ENCODE peak calls at places on chromosomes 7 and 10, in ten cellular contexts. G, X, V, S, N, R, U, O, K and C are unnamed samples.

GRCh38 chr7:36747969-36748574 is 23.8 kb upstream of the AOAH start:
- DNase-seq in G (no peak), X (no peak), V (no peak), S (no peak), N (no peak), R (no peak), U (no peak), O (no peak), K (no peak), C (no peak)

GRCh38 chr7:101164071-101164840 is 1.1 kb downstream of the VGF start:
- DNase-seq in G (no peak), X (no peak), V (peak; percentile 38), S (no peak), N (peak; percentile 34), R (peak; percentile 83), U (no peak), O (peak; percentile 85), K (no peak), C (peak; percentile 76)

GRCh38 chr7:114689391-114689790 is 232.5 kb upstream of the MDFIC start:
- DNase-seq in G (no peak), X (no peak), V (no peak), S (no peak), N (no peak), R (peak; percentile 40), U (no peak), O (no peak), K (no peak), C (no peak)

GRCh38 chr10:118730699-118731456 is 23.9 kb downstream of the CACUL1 start:
- DNase-seq in G (no peak), X (no peak), V (no peak), S (no peak), N (no peak), R (no peak), U (no peak), O (no peak), K (no peak), C (no peak)

GRCh38 chr7:74454059-74454947 is 597 bp downstream of the GTF2IRD1 start:
- DNase-seq in G (no peak), X (no peak), V (no peak), S (peak; percentile 17), N (no peak), R (no peak), U (no peak), O (peak; percentile 71), K (no peak), C (no peak)

GRCh38 chr7:117259626-117260025 is 63.2 kb downstream of the WNT2 start:
- DNase-seq in G (no peak), X (no peak), V (no peak), S (no peak), N (no peak), R (no peak), U (no peak), O (no peak), K (no peak), C (no peak)

GRCh38 chr7:16028103-16028502 is 341.6 kb upstream of the MEOX2 start:
- DNase-seq in G (no peak), X (no peak), V (peak; percentile 85), S (no peak), N (no peak), R (peak; percentile 11), U (no peak), O (no peak), K (no peak), C (no peak)

GRCh38 chr7:43768201-43768893 is 9.9 kb downstream of the BLVRA start:
- DNase-seq in G (no peak), X (no peak), V (no peak), S (no peak), N (no peak), R (no peak), U (no peak), O (no peak), K (no peak), C (no peak)

GRCh38 chr10:96919785-96920425 is 87.8 kb downstream of the LCOR start:
- DNase-seq in G (no peak), X (no peak), V (no peak), S (no peak), N (no peak), R (no peak), U (no peak), O (no peak), K (no peak), C (no peak)

GRCh38 chr10:49370326-49371100 is 25.4 kb downstream of the DRGX start:
- DNase-seq in G (no peak), X (no peak), V (no peak), S (no peak), N (no peak), R (no peak), U (peak; percentile 62), O (no peak), K (no peak), C (no peak)

DNA sequence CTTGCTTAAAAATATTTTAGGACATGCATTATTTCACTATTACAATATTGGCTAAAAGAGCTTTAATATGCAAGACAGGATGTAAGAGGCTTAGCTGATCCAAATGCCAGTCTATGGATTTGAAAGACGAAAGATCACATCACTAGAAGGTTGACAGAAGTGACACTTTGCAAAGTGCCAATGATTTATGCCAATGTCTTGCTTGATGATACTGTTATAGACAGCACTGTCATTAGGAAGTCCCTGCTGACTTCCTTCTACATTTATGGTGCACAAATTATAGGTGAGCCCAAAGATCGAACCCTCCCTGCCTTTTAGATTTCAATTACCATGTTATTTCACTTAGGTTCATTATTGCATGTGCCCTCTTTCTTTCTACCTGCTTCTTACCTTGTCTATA is 100.0 kb upstream of the SKAP2 start:
- DNase-seq in G (no peak), X (no peak), V (no peak), S (no peak), N (no peak), R (no peak), U (no peak), O (no peak), K (no peak), C (no peak)
- TF ChIP-seq CTCF in G (no peak), X (no peak), V (no peak), S (no peak), N (no peak), R (no peak), U (no peak), O (no peak), K (no peak), C (no peak)

GRCh38 chr10:17123961-17124360 is 5.7 kb downstream of the CUBN start:
- DNase-seq in G (no peak), X (no peak), V (no peak), S (no peak), N (no peak), R (no peak), U (no peak), O (no peak), K (no peak), C (no peak)

GRCh38 chr10:17119845-17120244 is 9.8 kb downstream of the CUBN start:
- DNase-seq in G (no peak), X (no peak), V (no peak), S (no peak), N (no peak), R (no peak), U (no peak), O (no peak), K (no peak), C (no peak)

GRCh38 chr10:17123062-17123661 is 6.4 kb downstream of the CUBN start:
- DNase-seq in G (no peak), X (no peak), V (no peak), S (no peak), N (no peak), R (no peak), U (no peak), O (no peak), K (no peak), C (no peak)

GRCh38 chr10:17120711-17121110 is 8.9 kb downstream of the CUBN start:
- DNase-seq in G (no peak), X (no peak), V (no peak), S (no peak), N (no peak), R (no peak), U (no peak), O (no peak), K (no peak), C (no peak)

DNA sequence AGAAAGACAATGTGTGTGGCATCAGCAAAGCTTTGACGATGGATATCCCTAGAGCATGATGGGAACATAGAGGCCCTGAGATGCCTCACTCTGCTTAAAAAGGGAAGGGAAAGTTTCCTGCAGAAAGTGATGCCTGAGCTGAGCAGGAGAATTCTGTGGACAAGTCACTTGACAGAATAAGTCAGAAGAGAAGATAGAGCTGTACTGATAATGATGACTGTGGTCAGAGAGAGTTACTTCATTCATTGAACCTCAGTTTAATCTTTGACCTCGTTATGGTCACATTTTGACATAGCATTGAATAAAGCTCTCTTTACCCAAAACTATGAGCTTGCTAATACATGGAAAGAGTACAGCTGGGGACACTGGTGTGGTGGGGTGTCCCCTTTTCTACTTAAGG is 7.6 kb downstream of the CUBN start:
- DNase-seq in G (no peak), X (no peak), V (no peak), S (no peak), N (no peak), R (no peak), U (no peak), O (no peak), K (no peak), C (no peak)
- H3K4me3 ChIP-seq in G (no peak overlapping the region), X (no peak overlapping the region), V (no peak overlapping the region), S (no peak overlapping the region), N (no peak overlapping the region), R (no peak overlapping the region), U (no peak overlapping the region), O (no peak overlapping the region), K (no peak overlapping the region), C (no peak overlapping the region)

DNA sequence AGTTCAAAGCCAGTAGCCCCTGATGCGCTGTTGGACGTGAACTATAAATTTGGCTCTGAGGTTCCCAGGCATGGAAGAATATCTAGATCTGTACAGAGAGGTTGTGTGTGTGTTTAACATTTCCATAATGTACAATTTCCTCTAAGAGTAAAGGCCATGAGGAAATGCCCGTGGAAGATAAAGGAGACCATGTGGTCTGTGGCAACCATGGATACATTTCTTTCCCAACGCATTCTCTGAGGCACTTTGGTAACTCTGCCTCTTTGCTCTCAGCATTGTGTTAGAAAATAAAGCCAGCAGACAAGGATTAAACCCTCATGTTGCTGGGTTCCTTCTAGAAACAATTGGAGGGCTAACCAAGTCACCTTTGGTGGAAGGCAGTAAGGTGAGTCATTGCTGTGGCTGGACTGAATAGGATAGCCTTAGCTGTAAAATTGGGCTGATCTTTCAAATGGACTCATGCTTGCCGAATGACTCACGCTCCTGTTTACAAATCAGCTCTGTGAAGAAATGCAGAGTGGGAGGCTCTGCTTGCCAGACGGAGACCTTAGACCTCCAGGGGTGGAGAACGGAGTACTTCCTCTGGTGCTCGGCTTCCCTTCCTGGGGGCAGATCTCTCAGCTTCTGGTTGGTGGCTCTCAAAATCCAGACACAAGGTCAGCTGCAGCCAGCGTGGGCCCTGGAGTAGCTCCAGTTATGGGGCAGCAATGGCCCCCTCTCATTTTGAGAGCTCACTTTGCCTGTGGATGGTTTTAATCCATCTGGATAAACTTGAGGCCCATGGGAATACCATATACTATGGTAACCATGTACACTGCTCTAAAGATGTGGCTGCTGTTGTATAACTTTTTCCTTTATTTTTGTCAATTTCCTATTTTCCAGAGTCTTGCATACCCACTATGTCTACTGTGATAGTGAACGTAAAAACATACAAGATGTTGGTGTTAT is 137.3 kb downstream of the TCF7L2 start:
- DNase-seq in G (peak; percentile 80), X (no peak), V (peak; percentile 99), S (peak; percentile 61), N (peak; percentile 66), R (peak; percentile 62), U (no peak), O (no peak), K (peak; percentile 100), C (no peak)
- TF ChIP-seq POLR2AphosphoS5 in G (peak; percentile 55), X (peak; percentile 89), V (peak; percentile 86), S (no peak), N (peak; percentile 95), R (peak; percentile 15), U (peak; percentile 61), O (no peak), K (peak; percentile 83), C (peak; percentile 60)

GRCh38 chr10:13797171-13797570 is 210.4 kb downstream of the PRPF18 start:
- DNase-seq in G (no peak), X (no peak), V (no peak), S (no peak), N (no peak), R (no peak), U (no peak), O (no peak), K (no peak), C (no peak)
- TF ChIP-seq CTCF in G (no peak), X (no peak), V (no peak), S (no peak), N (no peak), R (no peak), U (no peak), O (peak; percentile 10), K (no peak), C (no peak)